ENCODE peak calls at places on chromosome 5, in seven cellular contexts. One of them, this sample, is unnamed.
A peak's percentile ranks its signal among the peaks of the same experiment; 100 is the strongest.

GRCh38 chr5:136802382-136802781 is 437.0 kb upstream of the TRPC7 start:
- DNase-seq in CD4-positive, CD25-positive, alpha-beta regulatory T cell: no peak
- DNase-seq in cardiac muscle cell: peak; percentile 54
- DNase-seq in aorta: no peak
- DNase-seq in neural progenitor cell: peak; percentile 20
- DNase-seq in HCT116: no peak
- DNase-seq in CD8-positive, alpha-beta T cell: no peak
- DNase-seq in this sample: no peak

GRCh38 chr5:148966348-148966747 is 96.5 kb downstream of the SH3TC2 start:
- DNase-seq in CD4-positive, CD25-positive, alpha-beta regulatory T cell: no peak
- DNase-seq in HCT116: no peak
- DNase-seq in CD8-positive, alpha-beta T cell: no peak
- DNase-seq in cardiac muscle cell: no peak
- DNase-seq in aorta: no peak
- DNase-seq in neural progenitor cell: no peak
- DNase-seq in this sample: no peak

GRCh38 chr5:127875235-127876021 is 172.2 kb downstream of the CCDC192 start:
- DNase-seq in aorta: no peak
- DNase-seq in CD4-positive, CD25-positive, alpha-beta regulatory T cell: peak; percentile 7
- DNase-seq in neural progenitor cell: peak; percentile 71
- DNase-seq in cardiac muscle cell: peak; percentile 84
- DNase-seq in CD8-positive, alpha-beta T cell: peak; percentile 11
- DNase-seq in HCT116: peak; percentile 65
- DNase-seq in this sample: no peak

GRCh38 chr5:81016116-81016515 is 56.0 kb downstream of the RASGRF2 start:
- DNase-seq in aorta: no peak
- DNase-seq in CD8-positive, alpha-beta T cell: no peak
- DNase-seq in HCT116: no peak
- DNase-seq in cardiac muscle cell: no peak
- DNase-seq in neural progenitor cell: no peak
- DNase-seq in CD4-positive, CD25-positive, alpha-beta regulatory T cell: no peak
- DNase-seq in this sample: no peak

GRCh38 chr5:67149933-67150523 is 46.6 kb downstream of the CD180 start:
- DNase-seq in cardiac muscle cell: peak; percentile 61
- DNase-seq in HCT116: no peak
- DNase-seq in aorta: no peak
- DNase-seq in CD8-positive, alpha-beta T cell: no peak
- DNase-seq in CD4-positive, CD25-positive, alpha-beta regulatory T cell: no peak
- DNase-seq in neural progenitor cell: no peak
- DNase-seq in this sample: no peak

GRCh38 chr5:29867155-29867554 is 1326.3 kb upstream of the CDH6 start:
- DNase-seq in aorta: no peak
- DNase-seq in neural progenitor cell: no peak
- DNase-seq in cardiac muscle cell: no peak
- DNase-seq in HCT116: no peak
- DNase-seq in CD8-positive, alpha-beta T cell: no peak
- DNase-seq in CD4-positive, CD25-positive, alpha-beta regulatory T cell: no peak
- DNase-seq in this sample: no peak

GRCh38 chr5:118611332-118611945 is 376.9 kb downstream of the DTWD2 start:
- DNase-seq in CD8-positive, alpha-beta T cell: no peak
- DNase-seq in neural progenitor cell: peak; percentile 51
- DNase-seq in cardiac muscle cell: peak; percentile 44
- DNase-seq in HCT116: peak; percentile 19
- DNase-seq in CD4-positive, CD25-positive, alpha-beta regulatory T cell: no peak
- DNase-seq in aorta: no peak
- DNase-seq in this sample: no peak

GRCh38 chr5:151805414-151806225 is 33.9 kb downstream of the G3BP1 start:
- DNase-seq in aorta: no peak
- DNase-seq in neural progenitor cell: no peak
- DNase-seq in cardiac muscle cell: peak; percentile 83
- DNase-seq in HCT116: no peak
- DNase-seq in CD4-positive, CD25-positive, alpha-beta regulatory T cell: no peak
- DNase-seq in CD8-positive, alpha-beta T cell: no peak
- DNase-seq in this sample: no peak

GRCh38 chr5:132094393-132095076 is 20.9 kb downstream of the CSF2 start:
- DNase-seq in cardiac muscle cell: peak; percentile 78
- DNase-seq in neural progenitor cell: no peak
- DNase-seq in aorta: no peak
- DNase-seq in HCT116: no peak
- DNase-seq in CD4-positive, CD25-positive, alpha-beta regulatory T cell: no peak
- DNase-seq in CD8-positive, alpha-beta T cell: no peak
- DNase-seq in this sample: peak; percentile 86

GRCh38 chr5:172634106-172634899 is 6.8 kb upstream of the NEURL1B start:
- DNase-seq in CD8-positive, alpha-beta T cell: no peak
- DNase-seq in neural progenitor cell: no peak
- DNase-seq in cardiac muscle cell: no peak
- DNase-seq in HCT116: no peak
- DNase-seq in CD4-positive, CD25-positive, alpha-beta regulatory T cell: no peak
- DNase-seq in aorta: peak; percentile 24
- DNase-seq in this sample: no peak

GRCh38 chr5:13188393-13188792 is 756.1 kb downstream of the DNAH5 start:
- DNase-seq in aorta: no peak
- DNase-seq in neural progenitor cell: no peak
- DNase-seq in cardiac muscle cell: no peak
- DNase-seq in CD4-positive, CD25-positive, alpha-beta regulatory T cell: no peak
- DNase-seq in CD8-positive, alpha-beta T cell: no peak
- DNase-seq in HCT116: no peak
- DNase-seq in this sample: no peak

GRCh38 chr5:58926549-58926948 is 343.7 kb downstream of the RAB3C start:
- DNase-seq in neural progenitor cell: no peak
- DNase-seq in HCT116: no peak
- DNase-seq in cardiac muscle cell: no peak
- DNase-seq in aorta: no peak
- DNase-seq in CD8-positive, alpha-beta T cell: no peak
- DNase-seq in CD4-positive, CD25-positive, alpha-beta regulatory T cell: no peak
- DNase-seq in this sample: no peak

GRCh38 chr5:71771191-71771590 is 52.1 kb downstream of the CARTPT start:
- DNase-seq in CD8-positive, alpha-beta T cell: no peak
- DNase-seq in aorta: no peak
- DNase-seq in CD4-positive, CD25-positive, alpha-beta regulatory T cell: no peak
- DNase-seq in HCT116: no peak
- DNase-seq in cardiac muscle cell: no peak
- DNase-seq in neural progenitor cell: no peak
- DNase-seq in this sample: no peak

GRCh38 chr5:172744106-172745104 is 26.6 kb downstream of the DUSP1 start:
- DNase-seq in CD4-positive, CD25-positive, alpha-beta regulatory T cell: no peak
- DNase-seq in CD8-positive, alpha-beta T cell: no peak
- DNase-seq in cardiac muscle cell: no peak
- DNase-seq in aorta: no peak
- DNase-seq in HCT116: no peak
- DNase-seq in neural progenitor cell: no peak
- DNase-seq in this sample: no peak

GRCh38 chr5:127351418-127351817 is 60.8 kb downstream of the MEGF10 start:
- DNase-seq in aorta: no peak
- DNase-seq in HCT116: no peak
- DNase-seq in CD8-positive, alpha-beta T cell: no peak
- DNase-seq in CD4-positive, CD25-positive, alpha-beta regulatory T cell: no peak
- DNase-seq in neural progenitor cell: no peak
- DNase-seq in cardiac muscle cell: peak; percentile 9
- DNase-seq in this sample: no peak

GRCh38 chr5:93800988-93801811 is 59.8 kb upstream of the POU5F2 start:
- DNase-seq in neural progenitor cell: peak; percentile 63
- DNase-seq in aorta: no peak
- DNase-seq in CD4-positive, CD25-positive, alpha-beta regulatory T cell: peak; percentile 46
- DNase-seq in CD8-positive, alpha-beta T cell: peak; percentile 15
- DNase-seq in HCT116: peak; percentile 66
- DNase-seq in cardiac muscle cell: peak; percentile 69
- DNase-seq in this sample: no peak

GRCh38 chr5:64958757-64959391 is 190.1 kb downstream of the CWC27 start:
- DNase-seq in CD4-positive, CD25-positive, alpha-beta regulatory T cell: peak; percentile 29
- DNase-seq in HCT116: peak; percentile 7
- DNase-seq in neural progenitor cell: no peak
- DNase-seq in CD8-positive, alpha-beta T cell: no peak
- DNase-seq in cardiac muscle cell: peak; percentile 71
- DNase-seq in aorta: no peak
- DNase-seq in this sample: peak; percentile 13

GRCh38 chr5:180097163-180097894 is 25.8 kb upstream of the RNF130 start:
- DNase-seq in cardiac muscle cell: no peak
- DNase-seq in CD8-positive, alpha-beta T cell: no peak
- DNase-seq in HCT116: no peak
- DNase-seq in aorta: no peak
- DNase-seq in CD4-positive, CD25-positive, alpha-beta regulatory T cell: no peak
- DNase-seq in neural progenitor cell: no peak
- DNase-seq in this sample: no peak

GRCh38 chr5:133801955-133802751 is 166.3 kb downstream of the C5orf15 start:
- DNase-seq in cardiac muscle cell: peak; percentile 47
- DNase-seq in HCT116: no peak
- DNase-seq in CD8-positive, alpha-beta T cell: no peak
- DNase-seq in neural progenitor cell: no peak
- DNase-seq in CD4-positive, CD25-positive, alpha-beta regulatory T cell: no peak
- DNase-seq in aorta: peak; percentile 86
- DNase-seq in this sample: no peak

GRCh38 chr5:162474239-162474638 is 406.7 kb downstream of the GABRG2 start:
- DNase-seq in neural progenitor cell: no peak
- DNase-seq in CD4-positive, CD25-positive, alpha-beta regulatory T cell: no peak
- DNase-seq in HCT116: no peak
- DNase-seq in CD8-positive, alpha-beta T cell: no peak
- DNase-seq in aorta: no peak
- DNase-seq in cardiac muscle cell: no peak
- DNase-seq in this sample: no peak

GRCh38 chr5:162473051-162473714 is 405.6 kb downstream of the GABRG2 start:
- DNase-seq in aorta: no peak
- DNase-seq in CD4-positive, CD25-positive, alpha-beta regulatory T cell: no peak
- DNase-seq in CD8-positive, alpha-beta T cell: no peak
- DNase-seq in cardiac muscle cell: no peak
- DNase-seq in HCT116: no peak
- DNase-seq in neural progenitor cell: no peak
- DNase-seq in this sample: no peak
- H3K9me3 ChIP-seq in aorta: peaks cover 2% of the 10 kb centered on the region
- H3K9me3 ChIP-seq in CD4-positive, CD25-positive, alpha-beta regulatory T cell: no peaks in the 10 kb centered on the region
- H3K9me3 ChIP-seq in CD8-positive, alpha-beta T cell: no peaks in the 10 kb centered on the region
- H3K9me3 ChIP-seq in cardiac muscle cell: no peaks in the 10 kb centered on the region
- H3K9me3 ChIP-seq in HCT116: no peaks in the 10 kb centered on the region
- H3K9me3 ChIP-seq in neural progenitor cell: no peaks in the 10 kb centered on the region
- H3K9me3 ChIP-seq in this sample: peaks cover 25% of the 10 kb centered on the region

DNA sequence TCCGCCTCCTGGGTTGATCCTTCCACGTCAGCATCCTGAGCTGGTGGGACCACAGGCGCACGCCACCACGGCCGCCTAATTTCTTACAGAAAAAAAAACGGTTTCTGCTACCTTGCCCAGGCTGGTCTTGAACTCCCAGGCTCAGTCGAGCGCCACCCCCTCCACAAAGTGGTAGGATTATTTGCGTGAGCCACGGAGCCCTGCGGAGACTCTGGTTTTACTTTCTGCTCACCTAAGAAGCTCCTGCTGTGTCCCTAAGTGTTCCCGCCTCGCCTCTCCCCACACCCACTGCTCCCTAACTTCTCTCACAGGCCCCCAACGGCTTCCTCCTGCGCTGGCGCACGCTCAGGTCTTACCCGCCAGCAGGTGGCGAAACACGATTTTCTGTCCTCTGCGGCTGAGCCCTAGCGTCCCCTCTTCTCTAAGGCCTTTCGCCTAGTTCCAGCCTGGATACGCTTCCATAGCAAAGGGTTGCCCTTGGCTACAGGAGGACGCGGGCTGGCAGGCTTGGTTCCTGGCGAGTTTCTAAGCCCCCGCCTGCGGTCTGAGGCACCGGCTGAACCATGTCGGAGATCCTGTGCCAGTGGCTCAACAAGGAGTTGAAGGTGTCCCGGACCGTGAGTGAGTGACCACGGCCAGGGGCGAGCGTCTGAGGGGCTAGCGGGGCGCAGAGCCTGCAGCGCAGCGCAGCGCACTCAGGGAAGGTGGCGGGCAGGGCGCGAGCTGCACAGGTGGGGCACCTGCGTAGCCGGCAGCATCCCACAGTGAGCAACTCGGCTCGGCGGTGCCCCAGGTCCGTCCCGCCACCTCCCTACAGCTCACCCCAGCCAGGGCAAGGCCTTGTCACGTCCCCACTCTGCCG is at the start of gene SPEF2:
- DNase-seq in CD4-positive, CD25-positive, alpha-beta regulatory T cell: peak; percentile 72
- DNase-seq in aorta: peak; percentile 93
- DNase-seq in cardiac muscle cell: peak; percentile 93
- DNase-seq in HCT116: peak; percentile 91
- DNase-seq in CD8-positive, alpha-beta T cell: peak; percentile 80
- DNase-seq in neural progenitor cell: peak; percentile 94
- DNase-seq in this sample: peak; percentile 74
- H3K4me3 ChIP-seq in CD4-positive, CD25-positive, alpha-beta regulatory T cell: peak within 1 kb of the TSS; percentile 72
- H3K4me3 ChIP-seq in aorta: peak within 1 kb of the TSS; percentile 78
- H3K4me3 ChIP-seq in cardiac muscle cell: peak within 1 kb of the TSS; percentile 82
- H3K4me3 ChIP-seq in HCT116: peak within 1 kb of the TSS; percentile 89
- H3K4me3 ChIP-seq in CD8-positive, alpha-beta T cell: peak within 1 kb of the TSS; percentile 88
- H3K4me3 ChIP-seq in neural progenitor cell: peak within 1 kb of the TSS; percentile 77
- H3K4me3 ChIP-seq in this sample: peak within 1 kb of the TSS; percentile 89

DNA sequence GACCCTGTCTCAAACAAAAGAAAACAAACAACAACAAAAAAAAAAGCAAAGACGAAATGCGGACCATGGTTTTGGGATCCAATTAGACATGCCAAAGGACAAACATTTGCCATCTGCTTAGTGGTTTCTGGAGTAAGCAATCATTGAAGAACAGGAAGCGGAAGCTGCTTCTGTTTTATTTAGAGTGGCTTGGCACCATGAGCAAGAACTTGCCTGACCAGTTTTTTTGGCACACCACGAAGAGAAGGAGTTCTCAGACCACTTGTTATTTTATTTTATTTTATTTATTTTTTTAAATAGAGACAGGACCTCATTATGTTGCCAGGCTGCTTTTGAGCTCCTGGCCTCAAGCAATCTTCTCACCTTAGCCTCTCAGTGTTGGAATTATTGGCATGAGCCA is 17.0 kb downstream of the BTF3 start:
- DNase-seq in cardiac muscle cell: no peak
- DNase-seq in neural progenitor cell: no peak
- DNase-seq in aorta: no peak
- DNase-seq in CD8-positive, alpha-beta T cell: no peak
- DNase-seq in HCT116: no peak
- DNase-seq in CD4-positive, CD25-positive, alpha-beta regulatory T cell: no peak
- DNase-seq in this sample: no peak
- H3K9me3 ChIP-seq in cardiac muscle cell: no peaks in the 10 kb centered on the region
- H3K9me3 ChIP-seq in neural progenitor cell: no peaks in the 10 kb centered on the region
- H3K9me3 ChIP-seq in aorta: no peaks in the 10 kb centered on the region
- H3K9me3 ChIP-seq in CD8-positive, alpha-beta T cell: no peaks in the 10 kb centered on the region
- H3K9me3 ChIP-seq in HCT116: no peaks in the 10 kb centered on the region
- H3K9me3 ChIP-seq in CD4-positive, CD25-positive, alpha-beta regulatory T cell: no peaks in the 10 kb centered on the region
- H3K9me3 ChIP-seq in this sample: no peaks in the 10 kb centered on the region

GRCh38 chr5:176414704-176415103 is 1.6 kb downstream of the CLTB start:
- DNase-seq in cardiac muscle cell: no peak
- DNase-seq in CD4-positive, CD25-positive, alpha-beta regulatory T cell: no peak
- DNase-seq in HCT116: no peak
- DNase-seq in CD8-positive, alpha-beta T cell: no peak
- DNase-seq in aorta: no peak
- DNase-seq in neural progenitor cell: no peak
- DNase-seq in this sample: no peak
- H3K4me3 ChIP-seq in cardiac muscle cell: no peak overlapping the region
- H3K4me3 ChIP-seq in CD4-positive, CD25-positive, alpha-beta regulatory T cell: peak overlapping the region; percentile 77
- H3K4me3 ChIP-seq in HCT116: no peak overlapping the region
- H3K4me3 ChIP-seq in CD8-positive, alpha-beta T cell: no peak overlapping the region
- H3K4me3 ChIP-seq in aorta: no peak overlapping the region
- H3K4me3 ChIP-seq in neural progenitor cell: no peak overlapping the region
- H3K4me3 ChIP-seq in this sample: no peak overlapping the region

DNA sequence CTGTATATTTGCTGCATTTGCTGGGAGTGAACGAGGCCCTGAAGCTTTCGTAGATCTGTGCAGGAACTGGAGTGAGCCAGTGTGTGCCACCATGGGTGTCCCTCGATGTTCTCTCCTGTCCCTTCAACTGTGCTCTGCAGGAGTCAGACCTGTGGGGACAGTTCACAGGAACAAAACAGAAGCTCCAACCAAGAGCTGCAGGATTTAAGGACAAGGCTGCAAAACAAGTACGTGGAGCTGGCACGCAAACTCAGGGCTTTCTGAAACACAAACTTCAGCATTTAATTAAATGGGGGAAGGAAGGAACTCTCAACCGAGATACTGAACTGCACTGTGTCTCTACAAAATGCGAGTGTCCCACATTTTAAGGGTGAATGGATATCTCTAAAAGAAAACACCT is 24.2 kb downstream of the BASP1 start:
- DNase-seq in aorta: no peak
- DNase-seq in HCT116: no peak
- DNase-seq in CD4-positive, CD25-positive, alpha-beta regulatory T cell: no peak
- DNase-seq in cardiac muscle cell: no peak
- DNase-seq in CD8-positive, alpha-beta T cell: no peak
- DNase-seq in neural progenitor cell: no peak
- DNase-seq in this sample: no peak
- H3K9me3 ChIP-seq in aorta: no peaks in the 10 kb centered on the region
- H3K9me3 ChIP-seq in HCT116: no peaks in the 10 kb centered on the region
- H3K9me3 ChIP-seq in CD4-positive, CD25-positive, alpha-beta regulatory T cell: no peaks in the 10 kb centered on the region
- H3K9me3 ChIP-seq in cardiac muscle cell: no peaks in the 10 kb centered on the region
- H3K9me3 ChIP-seq in CD8-positive, alpha-beta T cell: no peaks in the 10 kb centered on the region
- H3K9me3 ChIP-seq in neural progenitor cell: no peaks in the 10 kb centered on the region
- H3K9me3 ChIP-seq in this sample: no peaks in the 10 kb centered on the region

This sample was measured in AG04450.